ENCODE peak calls at places on chromosomes 13 and 19, in five cellular contexts. M is upper lobe of right lung, Q is tibial artery, V is AG09309, B is cardiac muscle cell. S is an unnamed sample.
A peak's percentile ranks its signal among the peaks of the same experiment; 100 is the strongest.

GRCh38 chr13:40566811-40567210 is 99.6 kb downstream of the FOXO1 start:
- DNase-seq in M (no peak), Q (no peak), V (no peak), B (no peak), S (no peak)

GRCh38 chr19:16184665-16185122 is 516 bp upstream of the FAM32A start:
- DNase-seq in M (no peak), Q (no peak), V (no peak), B (no peak), S (no peak)

GRCh38 chr19:46717034-46717715 is at the start of gene PRKD2:
- DNase-seq in M (peak; percentile 95), Q (peak; percentile 85), V (peak; percentile 34), B (peak; percentile 89), S (peak; percentile 95)

GRCh38 chr19:4172861-4173473 is 9.4 kb downstream of the SIRT6 start:
- DNase-seq in M (peak; percentile 82), Q (peak; percentile 24), V (no peak), B (peak; percentile 89), S (peak; percentile 93)

GRCh38 chr19:4183967-4184717 is 1.7 kb downstream of the ANKRD24 start:
- DNase-seq in M (peak; percentile 72), Q (no peak), V (no peak), B (no peak), S (no peak)

GRCh38 chr13:90414691-90415596 is 932.5 kb upstream of the MIR17HG start:
- DNase-seq in M (no peak), Q (no peak), V (no peak), B (no peak), S (no peak)

GRCh38 chr13:59176775-59177174 is 987.0 kb downstream of the DIAPH3 start:
- DNase-seq in M (no peak), Q (no peak), V (no peak), B (no peak), S (no peak)

GRCh38 chr13:101706651-101707050 is 254.2 kb downstream of the ITGBL1 start:
- DNase-seq in M (no peak), Q (no peak), V (peak; percentile 91), B (no peak), S (no peak)

GRCh38 chr13:26476111-26476743 is 81.3 kb upstream of the WASF3 start:
- DNase-seq in M (no peak), Q (peak; percentile 43), V (no peak), B (no peak), S (peak; percentile 83)

GRCh38 chr19:50173144-50173543 is 10.1 kb upstream of the IZUMO2 start:
- DNase-seq in M (no peak), Q (no peak), V (no peak), B (no peak), S (no peak)

GRCh38 chr19:2483484-2484151 is 7.7 kb downstream of the GADD45B start:
- DNase-seq in M (no peak), Q (no peak), V (no peak), B (no peak), S (no peak)

GRCh38 chr19:18849838-18850400 is 18.2 kb downstream of the UPF1 start:
- DNase-seq in M (no peak), Q (no peak), V (no peak), B (no peak), S (no peak)

GRCh38 chr13:42981853-42982252 is 10.2 kb downstream of the EPSTI1 start:
- DNase-seq in M (no peak), Q (no peak), V (no peak), B (no peak), S (no peak)

GRCh38 chr19:19217110-19217509 is 5.4 kb downstream of the NCAN start:
- DNase-seq in M (no peak), Q (no peak), V (no peak), B (no peak), S (no peak)

GRCh38 chr13:79485014-79485441 is 4.1 kb downstream of the NDFIP2 start:
- DNase-seq in M (no peak), Q (no peak), V (peak; percentile 55), B (no peak), S (no peak)

GRCh38 chr13:61918841-61919240 is 503.2 kb upstream of the PCDH20 start:
- DNase-seq in M (no peak), Q (no peak), V (no peak), B (no peak), S (no peak)

GRCh38 chr19:2623743-2624142 is 78.8 kb downstream of the GNG7 start:
- DNase-seq in M (no peak), Q (no peak), V (no peak), B (no peak), S (no peak)

GRCh38 chr13:37386276-37386675 is 212.3 kb downstream of the POSTN start:
- DNase-seq in M (no peak), Q (no peak), V (peak; percentile 16), B (no peak), S (no peak)

GRCh38 chr19:7294571-7295212 is 478 bp upstream of the INSR start:
- DNase-seq in M (peak; percentile 92), Q (peak; percentile 78), V (no peak), B (peak; percentile 74), S (peak; percentile 87)

GRCh38 chr19:50994129-50994528 is 7.3 kb downstream of the KLK8 start:
- DNase-seq in M (no peak), Q (no peak), V (no peak), B (no peak), S (no peak)

GRCh38 chr13:95185311-95185710 is 115.9 kb downstream of the ABCC4 start:
- DNase-seq in M (no peak), Q (no peak), V (no peak), B (no peak), S (no peak)

GRCh38 chr13:33116321-33117010 is 100.2 kb downstream of the KL start:
- DNase-seq in M (no peak), Q (no peak), V (no peak), B (no peak), S (no peak)

GRCh38 chr19:57672466-57672865 is 3.7 kb downstream of the ZSCAN4 start:
- DNase-seq in M (no peak), Q (no peak), V (no peak), B (no peak), S (no peak)

GRCh38 chr19:57667220-57667619 is 1.5 kb upstream of the ZSCAN4 start:
- DNase-seq in M (no peak), Q (no peak), V (no peak), B (peak; percentile 14), S (no peak)

GRCh38 chr19:57665261-57665806 is 3.4 kb upstream of the ZSCAN4 start:
- DNase-seq in M (no peak), Q (no peak), V (no peak), B (no peak), S (no peak)

GRCh38 chr19:57671124-57671895 is 2.6 kb downstream of the ZSCAN4 start:
- DNase-seq in M (no peak), Q (no peak), V (no peak), B (no peak), S (no peak)

DNA sequence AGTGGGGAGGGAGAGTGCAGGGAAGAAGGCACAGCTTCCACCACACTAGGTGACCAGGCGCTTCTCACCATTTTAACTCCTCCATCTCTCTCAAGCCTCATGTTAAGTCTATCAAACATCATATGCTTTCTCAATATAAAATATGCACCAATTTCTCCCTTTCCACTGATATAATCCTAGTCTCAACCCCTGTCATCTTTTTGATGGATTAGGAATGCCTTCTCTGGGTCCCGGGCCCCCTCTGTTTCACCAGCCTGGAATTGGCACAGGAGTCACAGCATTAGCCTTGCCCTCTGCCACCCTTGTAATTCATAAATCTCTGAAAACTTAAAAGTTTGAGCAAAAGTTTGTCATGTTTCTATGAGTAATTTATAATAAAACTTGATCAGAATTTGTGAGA is at the start of gene ZSCAN4:
- DNase-seq in M (no peak), Q (no peak), V (no peak), B (no peak), S (no peak)
- TF ChIP-seq CTCF in M (no peak), Q (no peak), V (no peak), B (no peak), S (no peak)

DNA sequence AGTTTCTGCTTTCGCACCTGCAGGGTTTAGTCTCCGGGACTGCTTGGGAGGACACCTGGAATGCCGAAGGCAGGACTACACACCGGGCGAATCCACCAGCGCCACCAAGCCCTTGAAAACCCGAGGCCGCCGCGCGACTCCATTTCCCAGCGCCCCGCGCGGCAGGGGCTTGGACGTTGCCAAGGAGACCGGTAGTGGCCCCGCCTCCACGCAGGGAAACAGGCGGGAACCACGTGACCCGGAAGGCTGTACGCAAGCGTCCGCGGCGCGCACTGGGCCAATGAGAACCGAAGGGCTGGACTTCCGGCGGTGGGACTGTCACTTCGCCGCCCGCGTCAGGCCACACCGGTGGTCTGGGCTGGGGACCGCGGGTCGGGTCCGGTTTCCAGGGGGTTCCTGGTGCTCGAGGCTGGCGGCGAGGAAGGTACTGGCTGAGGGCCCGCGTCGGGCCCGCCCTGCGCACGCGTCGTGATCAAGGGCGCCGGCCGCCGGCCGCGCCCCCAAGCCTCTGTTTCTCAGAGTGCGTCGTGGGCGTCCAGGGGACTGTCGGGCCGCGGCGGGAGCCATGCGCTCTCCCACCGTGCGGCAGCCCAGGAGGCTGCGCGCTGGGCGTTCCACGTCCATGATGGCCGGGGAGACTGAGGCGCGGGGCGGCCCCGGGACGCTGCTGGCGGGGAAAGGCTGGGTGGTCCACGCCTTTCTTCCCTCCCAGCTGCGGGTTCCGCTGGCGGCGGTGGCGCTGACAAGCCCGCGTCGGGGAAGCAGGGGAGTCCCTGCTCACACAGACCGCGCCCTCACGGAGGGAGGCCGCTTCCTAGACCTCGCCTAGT is at the start of gene ZNF324:
- DNase-seq in M (peak; percentile 99), Q (peak; percentile 98), V (peak; percentile 69), B (peak; percentile 100), S (peak; percentile 98)
- TF ChIP-seq CTCF in M (no peak), Q (no peak), V (no peak), B (no peak), S (no peak)

GRCh38 chr19:48814895-48815294 is 4.1 kb upstream of the BCAT2 start:
- DNase-seq in M (no peak), Q (no peak), V (no peak), B (no peak), S (no peak)

GRCh38 chr19:48818234-48818823 is 7.5 kb upstream of the BCAT2 start:
- DNase-seq in M (peak; percentile 83), Q (no peak), V (no peak), B (no peak), S (no peak)

GRCh38 chr19:48817585-48818124 is 6.8 kb upstream of the BCAT2 start:
- DNase-seq in M (no peak), Q (no peak), V (no peak), B (no peak), S (no peak)

GRCh38 chr19:48813123-48813911 is 2.5 kb upstream of the BCAT2 start:
- DNase-seq in M (no peak), Q (no peak), V (no peak), B (no peak), S (no peak)

GRCh38 chr19:48815870-48816501 is 5.2 kb upstream of the BCAT2 start:
- DNase-seq in M (no peak), Q (no peak), V (no peak), B (peak; percentile 58), S (no peak)
- TF ChIP-seq CTCF in M (no peak), Q (no peak), V (no peak), B (no peak), S (no peak)

GRCh38 chr13:74040200-74040599 is 94.0 kb downstream of the KLF12 start:
- DNase-seq in M (no peak), Q (peak; percentile 31), V (no peak), B (peak; percentile 76), S (no peak)
- TF ChIP-seq CTCF in M (peak; percentile 48), Q (peak; percentile 16), V (peak; percentile 57), B (peak; percentile 53), S (peak; percentile 57)

GRCh38 chr19:11528551-11529341 is at the start of gene ECSIT:
- DNase-seq in M (peak; percentile 97), Q (peak; percentile 98), V (peak; percentile 92), B (peak; percentile 98), S (peak; percentile 97)
- TF ChIP-seq CTCF in M (no peak), Q (no peak), V (no peak), B (no peak), S (no peak)